ENCODE peak calls at places on chromosomes 1 and 21, in ten cellular contexts. M, U, V, Y, O, A, W, F, Q and I are unnamed samples.

GRCh38 chr1:241355311-241356010 is 1.5 kb downstream of the RGS7 start:
- DNase-seq in A (no peak), W (no peak), M (no peak), V (no peak), Y (no peak), F (no peak), Q (no peak), U (no peak), O (no peak), I (no peak)

GRCh38 chr21:25396135-25396711 is 211.1 kb downstream of the MRPL39 start:
- DNase-seq in Q (no peak), O (no peak), Y (no peak), F (peak; percentile 85), U (no peak), M (no peak), V (no peak), W (no peak), A (no peak), I (no peak)

GRCh38 chr1:179007233-179007632 is 18.5 kb upstream of the FAM20B start:
- DNase-seq in A (peak; percentile 41), M (no peak), F (no peak), V (peak; percentile 4), W (no peak), U (no peak), Q (no peak), Y (no peak), O (no peak), I (no peak)

GRCh38 chr1:11761988-11762406 is at the start of gene C1orf167:
- DNase-seq in M (no peak), Y (no peak), O (no peak), V (no peak), F (peak; percentile 58), A (no peak), Q (no peak), W (no peak), U (no peak), I (no peak)

GRCh38 chr1:202861420-202862121 is 27.4 kb downstream of the RABIF start:
- DNase-seq in M (peak; percentile 94), W (peak; percentile 85), U (no peak), V (peak; percentile 67), A (peak; percentile 91), O (peak; percentile 68), Q (peak; percentile 87), F (peak; percentile 71), Y (peak; percentile 89), I (peak; percentile 81)

GRCh38 chr21:42424848-42425602 is 21.3 kb downstream of the UBASH3A start:
- DNase-seq in Q (no peak), O (peak; percentile 69), M (no peak), V (no peak), F (peak; percentile 79), Y (no peak), A (no peak), U (no peak), W (no peak), I (no peak)

GRCh38 chr21:27104749-27105439 is 138.0 kb upstream of the ADAMTS5 start:
- DNase-seq in F (no peak), Y (no peak), A (peak; percentile 33), Q (no peak), O (no peak), M (peak; percentile 41), U (no peak), V (peak; percentile 57), W (no peak), I (peak; percentile 13)

GRCh38 chr1:160129046-160129445 is 13.5 kb downstream of the ATP1A2 start:
- DNase-seq in Q (no peak), A (peak; percentile 30), O (no peak), W (no peak), V (peak; percentile 23), F (no peak), U (no peak), M (peak; percentile 15), Y (no peak), I (no peak)

GRCh38 chr1:227902641-227902990 is 45.1 kb downstream of the WNT9A start:
- DNase-seq in W (no peak), A (no peak), Y (no peak), V (no peak), Q (no peak), O (no peak), M (no peak), U (no peak), F (no peak), I (no peak)

GRCh38 chr1:225519166-225519863 is 91.5 kb upstream of the LBR start:
- DNase-seq in M (no peak), U (no peak), V (no peak), O (no peak), W (no peak), Y (no peak), A (peak; percentile 1), F (no peak), Q (no peak), I (peak; percentile 43)

GRCh38 chr1:184649500-184649899 is 105.2 kb downstream of the EDEM3 start:
- DNase-seq in M (no peak), Q (no peak), A (peak; percentile 13), U (no peak), V (no peak), Y (no peak), O (no peak), F (no peak), W (no peak), I (no peak)

GRCh38 chr21:35810431-35810970 is 249.8 kb downstream of the SETD4 start:
- DNase-seq in M (peak; percentile 19), W (no peak), U (no peak), O (no peak), V (no peak), Y (no peak), Q (no peak), F (no peak), A (peak; percentile 18), I (no peak)

GRCh38 chr1:86068126-86068805 is 88.3 kb downstream of the COL24A1 start:
- DNase-seq in Y (no peak), U (no peak), V (no peak), F (no peak), W (no peak), A (peak; percentile 24), M (peak; percentile 27), Q (no peak), O (no peak), I (peak; percentile 56)

GRCh38 chr1:227449051-227449450 is 114.3 kb upstream of the ZNF678 start:
- DNase-seq in M (no peak), U (no peak), V (no peak), Y (no peak), W (no peak), F (peak; percentile 41), Q (peak; percentile 57), A (peak; percentile 42), O (no peak), I (no peak)

GRCh38 chr1:110525250-110525597 is 6.2 kb upstream of the KCNA10 start:
- DNase-seq in Y (no peak), Q (no peak), U (no peak), M (no peak), F (no peak), O (no peak), W (no peak), A (peak; percentile 37), V (no peak), I (peak; percentile 2)

GRCh38 chr1:25583519-25584370 is 32.8 kb upstream of the MAN1C1 start:
- DNase-seq in O (no peak), W (no peak), Y (no peak), M (no peak), U (no peak), F (no peak), Q (no peak), A (no peak), V (no peak), I (no peak)

GRCh38 chr1:78401148-78401547 is 89.6 kb upstream of the PTGFR start:
- DNase-seq in O (no peak), A (no peak), W (no peak), M (no peak), Y (no peak), F (no peak), V (no peak), Q (no peak), U (no peak), I (no peak)

GRCh38 chr21:25464275-25464674 is 143.0 kb downstream of the MRPL39 start:
- DNase-seq in F (no peak), Q (no peak), U (peak; percentile 4), V (peak; percentile 32), W (no peak), A (no peak), M (peak; percentile 8), O (no peak), Y (no peak), I (peak; percentile 21)

GRCh38 chr1:20601123-20601825 is 12.4 kb downstream of the CDA start:
- DNase-seq in Y (no peak), Q (no peak), M (no peak), A (peak; percentile 75), W (no peak), U (no peak), V (no peak), F (no peak), O (no peak), I (peak; percentile 85)

GRCh38 chr1:183197762-183198161 is 11.7 kb downstream of the LAMC2 start:
- DNase-seq in Q (no peak), M (no peak), A (no peak), V (no peak), F (no peak), Y (no peak), O (no peak), W (no peak), U (no peak), I (no peak)

GRCh38 chr1:84504580-84505021 is 1.6 kb upstream of the SPATA1 start:
- DNase-seq in V (peak; percentile 69), A (peak; percentile 68), M (peak; percentile 86), O (no peak), W (no peak), U (no peak), Q (peak; percentile 4), F (no peak), Y (no peak), I (peak; percentile 59)

GRCh38 chr1:116345830-116346229 is 27.2 kb upstream of the ATP1A1 start:
- DNase-seq in W (no peak), Q (no peak), U (no peak), Y (no peak), F (no peak), V (no peak), A (no peak), O (no peak), M (no peak), I (no peak)

GRCh38 chr1:91883470-91883869 is 2.5 kb downstream of the TGFBR3 start:
- DNase-seq in U (no peak), O (no peak), Y (no peak), A (peak; percentile 53), Q (peak; percentile 31), M (peak; percentile 58), V (peak; percentile 33), W (no peak), F (no peak), I (peak; percentile 70)

GRCh38 chr1:228316589-228317387 is 89.8 kb downstream of the TRIM11 start:
- DNase-seq in Q (no peak), W (no peak), Y (peak; percentile 6), M (no peak), O (no peak), U (no peak), V (no peak), A (no peak), F (no peak), I (no peak)

GRCh38 chr1:232333419-232333767 is 296.5 kb downstream of the SIPA1L2 start:
- DNase-seq in Y (no peak), F (no peak), Q (no peak), W (no peak), O (no peak), V (no peak), A (no peak), U (no peak), M (no peak), I (no peak)

GRCh38 chr1:22880174-22880601 is 92.5 kb downstream of the LACTBL1 start:
- DNase-seq in W (no peak), V (no peak), Q (no peak), F (no peak), A (peak; percentile 68), M (peak; percentile 72), Y (no peak), O (peak; percentile 21), U (peak; percentile 36), I (peak; percentile 52)

GRCh38 chr1:39672551-39672947 is 642 bp upstream of the NT5C1A start:
- DNase-seq in W (no peak), V (no peak), M (no peak), A (no peak), O (no peak), Y (no peak), Q (no peak), U (no peak), F (peak; percentile 62), I (no peak)

GRCh38 chr1:200048244-200048643 is 20.7 kb downstream of the NR5A2 start:
- DNase-seq in O (no peak), F (no peak), V (no peak), Q (no peak), U (no peak), Y (no peak), W (no peak), A (no peak), M (no peak), I (no peak)